ENCODE peak calls at places on chromosome 18, in six cellular contexts. One of them, this sample, is unnamed.

GRCh38 chr18:9557250-9557943 is 57.0 kb downstream of the PPP4R1 start:
- DNase-seq in stomach: no peak
- DNase-seq in GM23248: no peak
- DNase-seq in H7: no peak
- DNase-seq in A549: no peak
- DNase-seq in HCT116: no peak
- DNase-seq in this sample: no peak

GRCh38 chr18:52694804-52695203 is 354.8 kb downstream of the DCC start:
- DNase-seq in stomach: no peak
- DNase-seq in GM23248: peak
- DNase-seq in H7: peak
- DNase-seq in A549: peak
- DNase-seq in HCT116: no peak
- DNase-seq in this sample: no peak

GRCh38 chr18:62248313-62248712 is 61.3 kb downstream of the RELCH start:
- DNase-seq in stomach: no peak
- DNase-seq in GM23248: no peak
- DNase-seq in H7: no peak
- DNase-seq in A549: no peak
- DNase-seq in HCT116: no peak
- DNase-seq in this sample: no peak

GRCh38 chr18:21741511-21742322 is 1.1 kb downstream of the MIB1 start:
- DNase-seq in stomach: peak
- DNase-seq in GM23248: peak
- DNase-seq in H7: no peak
- DNase-seq in A549: peak
- DNase-seq in HCT116: no peak
- DNase-seq in this sample: no peak

GRCh38 chr18:72444756-72445155 is 99.4 kb downstream of the CBLN2 start:
- DNase-seq in stomach: no peak
- DNase-seq in GM23248: no peak
- DNase-seq in H7: peak
- DNase-seq in A549: no peak
- DNase-seq in HCT116: no peak
- DNase-seq in this sample: no peak

GRCh38 chr18:30450927-30451326 is 591.6 kb downstream of the DSC3 start:
- DNase-seq in stomach: no peak
- DNase-seq in GM23248: no peak
- DNase-seq in H7: no peak
- DNase-seq in A549: no peak
- DNase-seq in HCT116: no peak
- DNase-seq in this sample: no peak

GRCh38 chr18:10681581-10682367 is 155.9 kb downstream of the NAPG start:
- DNase-seq in stomach: no peak
- DNase-seq in GM23248: no peak
- DNase-seq in H7: no peak
- DNase-seq in A549: no peak
- DNase-seq in HCT116: no peak
- DNase-seq in this sample: no peak

GRCh38 chr18:61681065-61681464 is 211.7 kb downstream of the RNF152 start:
- DNase-seq in stomach: no peak
- DNase-seq in GM23248: no peak
- DNase-seq in H7: no peak
- DNase-seq in A549: no peak
- DNase-seq in HCT116: no peak
- DNase-seq in this sample: no peak

GRCh38 chr18:79986726-79987125 is 1.6 kb downstream of the TXNL4A start:
- DNase-seq in stomach: no peak
- DNase-seq in GM23248: peak
- DNase-seq in H7: no peak
- DNase-seq in A549: no peak
- DNase-seq in HCT116: no peak
- DNase-seq in this sample: no peak

GRCh38 chr18:77133920-77134496 is 1.4 kb upstream of the MBP start:
- DNase-seq in stomach: no peak
- DNase-seq in GM23248: peak
- DNase-seq in H7: no peak
- DNase-seq in A549: no peak
- DNase-seq in HCT116: no peak
- DNase-seq in this sample: no peak

GRCh38 chr18:22591231-22591630 is 173.5 kb upstream of the CTAGE1 start:
- DNase-seq in stomach: no peak
- DNase-seq in GM23248: no peak
- DNase-seq in H7: no peak
- DNase-seq in A549: no peak
- DNase-seq in HCT116: no peak
- DNase-seq in this sample: no peak

GRCh38 chr18:55509631-55510372 is 78.2 kb downstream of the TCF4 start:
- DNase-seq in stomach: no peak
- DNase-seq in GM23248: peak
- DNase-seq in H7: no peak
- DNase-seq in A549: no peak
- DNase-seq in HCT116: no peak
- DNase-seq in this sample: peak
- H3K4me3 ChIP-seq in stomach: no peak
- H3K4me3 ChIP-seq in GM23248: peak
- H3K4me3 ChIP-seq in H7: no peak
- H3K4me3 ChIP-seq in A549: no peak
- H3K4me3 ChIP-seq in HCT116: no peak
- H3K4me3 ChIP-seq in this sample: no peak

GRCh38 chr18:572499-573289 is 7.5 kb upstream of the CETN1 start:
- DNase-seq in stomach: no peak
- DNase-seq in GM23248: no peak
- DNase-seq in H7: no peak
- DNase-seq in A549: no peak
- DNase-seq in HCT116: no peak
- DNase-seq in this sample: no peak
- H3K4me3 ChIP-seq in stomach: no peak
- H3K4me3 ChIP-seq in GM23248: no peak
- H3K4me3 ChIP-seq in H7: no peak
- H3K4me3 ChIP-seq in A549: no peak
- H3K4me3 ChIP-seq in HCT116: no peak
- H3K4me3 ChIP-seq in this sample: no peak

GRCh38 chr18:32998285-32998684 is 225.5 kb upstream of the KLHL14 start:
- DNase-seq in stomach: no peak
- DNase-seq in GM23248: no peak
- DNase-seq in H7: no peak
- DNase-seq in A549: no peak
- DNase-seq in HCT116: no peak
- DNase-seq in this sample: no peak
- H3K4me3 ChIP-seq in stomach: no peak
- H3K4me3 ChIP-seq in GM23248: no peak
- H3K4me3 ChIP-seq in H7: no peak
- H3K4me3 ChIP-seq in A549: no peak
- H3K4me3 ChIP-seq in HCT116: no peak
- H3K4me3 ChIP-seq in this sample: no peak

DNA sequence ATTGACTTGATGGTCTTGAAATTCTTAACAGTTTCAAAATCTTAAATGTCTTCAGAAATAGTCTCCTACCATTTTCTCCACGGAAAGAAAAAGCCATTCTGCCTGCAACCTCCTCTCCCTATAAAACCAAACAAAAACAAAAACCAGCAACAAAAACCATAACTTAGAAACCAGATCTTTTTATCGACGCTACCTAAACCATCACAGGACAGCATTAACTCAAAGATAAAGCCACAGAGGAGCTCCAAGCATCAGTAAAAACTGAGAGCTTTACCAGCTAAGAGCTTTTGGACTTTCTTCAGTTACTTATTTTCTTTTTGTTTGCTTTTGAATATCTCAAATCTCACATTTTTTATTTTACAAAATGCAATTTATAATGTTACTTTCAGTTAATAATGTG is 12.8 kb downstream of the CD226 start:
- DNase-seq in stomach: no peak
- DNase-seq in GM23248: no peak
- DNase-seq in H7: no peak
- DNase-seq in A549: no peak
- DNase-seq in HCT116: no peak
- DNase-seq in this sample: no peak
- H3K4me3 ChIP-seq in stomach: no peak
- H3K4me3 ChIP-seq in GM23248: no peak
- H3K4me3 ChIP-seq in H7: no peak
- H3K4me3 ChIP-seq in A549: no peak
- H3K4me3 ChIP-seq in HCT116: no peak
- H3K4me3 ChIP-seq in this sample: no peak

DNA sequence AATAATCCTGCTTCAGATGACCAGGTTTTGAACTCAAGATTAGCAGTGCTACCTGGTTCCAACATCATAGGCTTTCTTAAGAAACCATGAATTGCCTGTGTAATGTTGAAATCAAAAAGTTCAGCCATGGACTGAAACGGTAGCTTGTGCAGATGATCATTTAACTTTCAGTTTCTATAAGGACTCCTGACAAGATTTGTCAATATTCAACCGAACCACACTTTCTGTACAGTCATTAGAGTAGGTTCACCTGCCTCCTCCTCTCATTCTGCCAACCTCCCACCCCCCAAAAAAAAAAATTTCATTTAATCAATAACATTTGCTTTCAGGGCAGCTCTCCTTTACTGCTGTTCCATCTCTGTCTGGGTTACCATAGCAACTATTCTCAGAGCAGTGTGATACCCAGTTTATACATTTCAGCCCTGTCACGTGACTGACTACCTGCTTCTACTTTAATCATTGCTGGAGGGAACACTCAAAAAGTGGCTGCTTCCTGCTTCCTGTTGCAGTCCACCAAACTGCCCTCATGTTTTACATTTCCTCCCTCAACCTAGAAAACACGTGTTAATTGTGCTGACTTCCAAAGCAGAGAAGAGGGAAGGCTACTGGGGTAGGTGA is 275.5 kb downstream of the SS18 start:
- DNase-seq in stomach: no peak
- DNase-seq in GM23248: no peak
- DNase-seq in H7: no peak
- DNase-seq in A549: no peak
- DNase-seq in HCT116: no peak
- DNase-seq in this sample: no peak
- H3K4me3 ChIP-seq in stomach: no peak
- H3K4me3 ChIP-seq in GM23248: no peak
- H3K4me3 ChIP-seq in H7: no peak
- H3K4me3 ChIP-seq in A549: no peak
- H3K4me3 ChIP-seq in HCT116: no peak
- H3K4me3 ChIP-seq in this sample: no peak

GRCh38 chr18:36031407-36031806 is 36.0 kb downstream of the RPRD1A start:
- DNase-seq in stomach: no peak
- DNase-seq in GM23248: no peak
- DNase-seq in H7: no peak
- DNase-seq in A549: no peak
- DNase-seq in HCT116: no peak
- DNase-seq in this sample: no peak
- H3K4me3 ChIP-seq in stomach: no peak
- H3K4me3 ChIP-seq in GM23248: no peak
- H3K4me3 ChIP-seq in H7: no peak
- H3K4me3 ChIP-seq in A549: no peak
- H3K4me3 ChIP-seq in HCT116: no peak
- H3K4me3 ChIP-seq in this sample: no peak

DNA sequence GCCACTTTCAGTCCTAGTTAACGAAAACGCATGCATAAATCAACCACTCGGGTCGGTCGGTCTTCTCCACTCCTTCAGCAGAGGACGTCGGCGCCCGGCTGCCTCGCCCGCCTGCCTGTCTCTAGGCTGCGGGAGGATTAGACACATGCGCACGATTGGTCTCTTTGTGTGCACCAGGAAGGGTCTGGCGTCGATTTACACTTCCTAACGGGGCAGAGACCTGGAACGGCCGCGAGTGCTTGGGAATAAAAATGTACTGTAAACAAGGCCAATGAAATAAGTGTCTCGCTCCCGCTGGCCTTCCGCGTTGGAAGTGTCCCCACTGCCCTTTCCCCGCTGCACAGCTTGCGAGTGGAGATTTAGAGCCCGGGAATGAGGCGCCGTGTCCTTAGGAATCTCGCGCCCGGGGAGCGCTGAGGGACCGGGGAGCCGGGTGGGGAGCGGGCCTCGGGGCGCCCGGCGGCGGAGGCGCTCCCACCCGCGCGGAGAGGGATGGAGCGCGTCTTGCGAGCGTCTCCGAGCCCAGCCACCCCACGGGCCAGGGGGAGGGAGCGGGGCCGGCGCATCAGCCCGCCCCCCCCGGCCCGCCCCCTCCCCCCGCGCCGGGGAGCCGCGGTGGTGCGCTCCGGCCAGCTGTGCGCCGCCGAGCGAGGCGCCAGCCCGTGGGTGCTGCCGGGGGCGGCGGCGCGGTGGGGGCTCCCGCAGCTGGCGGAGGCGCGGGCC is at the start of gene DOK6:
- DNase-seq in stomach: no peak
- DNase-seq in GM23248: peak
- DNase-seq in H7: peak
- DNase-seq in A549: peak
- DNase-seq in HCT116: no peak
- DNase-seq in this sample: peak
- H3K4me3 ChIP-seq in stomach: peak
- H3K4me3 ChIP-seq in GM23248: peak
- H3K4me3 ChIP-seq in H7: peak
- H3K4me3 ChIP-seq in A549: peak
- H3K4me3 ChIP-seq in HCT116: no peak
- H3K4me3 ChIP-seq in this sample: peak

GRCh38 chr18:58547864-58548263 is 81.0 kb downstream of the ALPK2 start:
- DNase-seq in stomach: no peak
- DNase-seq in GM23248: no peak
- DNase-seq in H7: no peak
- DNase-seq in A549: no peak
- DNase-seq in HCT116: no peak
- DNase-seq in this sample: no peak

GRCh38 chr18:58549814-58550339 is 79.0 kb downstream of the ALPK2 start:
- DNase-seq in stomach: no peak
- DNase-seq in GM23248: no peak
- DNase-seq in H7: no peak
- DNase-seq in A549: peak
- DNase-seq in HCT116: no peak
- DNase-seq in this sample: no peak

GRCh38 chr18:58554404-58554803 is 74.5 kb downstream of the ALPK2 start:
- DNase-seq in stomach: no peak
- DNase-seq in GM23248: no peak
- DNase-seq in H7: no peak
- DNase-seq in A549: no peak
- DNase-seq in HCT116: no peak
- DNase-seq in this sample: no peak

GRCh38 chr18:58556333-58557012 is 72.4 kb downstream of the ALPK2 start:
- DNase-seq in stomach: peak
- DNase-seq in GM23248: no peak
- DNase-seq in H7: no peak
- DNase-seq in A549: no peak
- DNase-seq in HCT116: no peak
- DNase-seq in this sample: no peak

DNA sequence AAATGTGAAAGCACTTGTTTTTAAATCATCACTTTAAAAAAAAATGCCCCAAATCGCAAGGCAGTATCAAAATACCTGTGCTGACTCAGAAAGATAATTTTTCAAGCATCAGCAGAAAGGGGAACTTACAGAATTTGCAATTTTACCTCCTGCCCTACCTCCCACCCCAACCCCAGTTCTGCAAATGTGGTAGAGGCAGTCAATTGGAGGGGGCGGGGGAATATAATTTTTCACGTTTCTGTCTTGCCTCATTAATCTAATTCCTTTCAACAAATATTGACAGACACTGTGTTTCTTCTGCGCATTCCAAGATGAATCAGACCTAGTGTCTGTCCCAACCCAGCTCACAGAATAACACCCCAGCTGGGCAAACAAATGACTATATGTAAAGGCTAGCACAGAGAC is 76.8 kb downstream of the ALPK2 start:
- DNase-seq in stomach: no peak
- DNase-seq in GM23248: peak
- DNase-seq in H7: no peak
- DNase-seq in A549: peak
- DNase-seq in HCT116: no peak
- DNase-seq in this sample: peak
- H3K4me3 ChIP-seq in stomach: no peak
- H3K4me3 ChIP-seq in GM23248: no peak
- H3K4me3 ChIP-seq in H7: no peak
- H3K4me3 ChIP-seq in A549: no peak
- H3K4me3 ChIP-seq in HCT116: no peak
- H3K4me3 ChIP-seq in this sample: no peak